ENCODE peak calls at places on chromosomes 7 and 10, in seven cellular contexts. Y, A, N, T, P, U and L are unnamed samples.

GRCh38 chr10:27637601-27638000 is 108.0 kb downstream of the MKX start:
- DNase-seq in P (no peak), Y (no peak), A (no peak), T (no peak), N (no peak), U (no peak), L (no peak)

GRCh38 chr10:131068760-131069159 is 242.8 kb downstream of the TCERG1L start:
- DNase-seq in P (no peak), N (no peak), A (no peak), Y (no peak), T (no peak), U (no peak), L (no peak)

GRCh38 chr7:44793919-44794715 is 2.4 kb upstream of the PPIA start:
- DNase-seq in A (no peak), N (no peak), Y (no peak), P (no peak), T (no peak), U (no peak), L (no peak)

GRCh38 chr10:14052926-14053325 is 277.8 kb downstream of the FRMD4A start:
- DNase-seq in P (no peak), Y (no peak), U (no peak), N (no peak), A (no peak), T (no peak), L (no peak)

GRCh38 chr10:132941640-132942051 is 724 bp downstream of the CFAP46 start:
- DNase-seq in T (no peak), Y (no peak), A (no peak), N (no peak), U (no peak), P (no peak), L (no peak)

GRCh38 chr10:124065382-124066155 is 27.8 kb downstream of the CHST15 start:
- DNase-seq in T (no peak), A (no peak), P (no peak), N (no peak), U (no peak), Y (no peak), L (no peak)

GRCh38 chr7:99514050-99514449 is 9.6 kb downstream of the ZKSCAN5 start:
- DNase-seq in P (no peak), U (no peak), T (no peak), A (no peak), N (no peak), Y (peak; percentile 58), L (no peak)

GRCh38 chr7:29853072-29853471 is 46.8 kb downstream of the WIPF3 start:
- DNase-seq in U (peak; percentile 52), A (no peak), N (no peak), T (no peak), P (no peak), Y (no peak), L (no peak)

GRCh38 chr10:124912052-124912435 is 29.9 kb upstream of the ZRANB1 start:
- DNase-seq in U (peak; percentile 7), P (no peak), A (no peak), Y (no peak), T (no peak), N (no peak), L (no peak)

GRCh38 chr7:70720191-70720873 is 411.6 kb upstream of the GALNT17 start:
- DNase-seq in P (peak; percentile 29), N (no peak), T (no peak), U (no peak), Y (no peak), A (no peak), L (no peak)

GRCh38 chr10:103759100-103759781 is 96.1 kb downstream of the SH3PXD2A start:
- DNase-seq in Y (peak; percentile 91), N (no peak), T (no peak), A (peak; percentile 57), P (peak; percentile 32), U (peak; percentile 66), L (no peak)

DNA sequence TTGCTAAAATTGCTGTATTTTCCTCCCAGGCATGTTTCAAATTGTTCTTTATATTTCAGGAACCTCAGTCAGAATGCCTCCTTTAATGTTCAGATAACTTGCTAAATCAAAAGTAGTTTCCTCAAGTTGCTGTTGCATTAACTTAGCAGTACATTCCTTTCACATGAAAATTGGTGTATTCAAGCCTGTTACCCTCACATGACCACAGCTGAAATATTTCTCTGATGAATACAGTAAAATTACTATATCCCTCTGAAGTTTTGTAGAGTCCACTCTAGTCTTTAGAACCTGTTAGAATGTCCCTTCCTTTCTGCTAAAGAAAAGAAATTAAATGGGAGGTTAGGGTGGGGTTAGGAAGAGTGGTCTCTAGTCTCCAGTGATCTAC is 24.5 kb upstream of the C1GALT1 start:
- DNase-seq in A (no peak), T (no peak), N (no peak), U (no peak), Y (peak; percentile 85), P (no peak), L (no peak)
- H3K4me3 ChIP-seq in A (no peak overlapping the region), T (no peak overlapping the region), N (peak overlapping the region; percentile 46), U (no peak overlapping the region), Y (peak overlapping the region; percentile 44), P (peak overlapping the region; percentile 43), L (peak overlapping the region; percentile 23)

GRCh38 chr10:97590748-97591139 is 1.2 kb downstream of the C10orf62 start:
- DNase-seq in P (no peak), Y (no peak), U (no peak), N (no peak), A (no peak), T (no peak), L (no peak)
- TF ChIP-seq CTCF in P (no peak), Y (no peak), U (no peak), N (no peak), A (no peak), T (no peak), L (no peak)

GRCh38 chr10:73887038-73888015 is 13.0 kb upstream of the CAMK2G start:
- DNase-seq in N (peak; percentile 85), Y (peak; percentile 92), U (peak; percentile 80), A (peak; percentile 63), T (peak; percentile 88), P (no peak), L (no peak)
- H3K4me3 ChIP-seq in N (peak overlapping the region; percentile 46), Y (peak overlapping the region; percentile 5), U (no peak overlapping the region), A (no peak overlapping the region), T (peak overlapping the region; percentile 2), P (no peak overlapping the region), L (no peak overlapping the region)

DNA sequence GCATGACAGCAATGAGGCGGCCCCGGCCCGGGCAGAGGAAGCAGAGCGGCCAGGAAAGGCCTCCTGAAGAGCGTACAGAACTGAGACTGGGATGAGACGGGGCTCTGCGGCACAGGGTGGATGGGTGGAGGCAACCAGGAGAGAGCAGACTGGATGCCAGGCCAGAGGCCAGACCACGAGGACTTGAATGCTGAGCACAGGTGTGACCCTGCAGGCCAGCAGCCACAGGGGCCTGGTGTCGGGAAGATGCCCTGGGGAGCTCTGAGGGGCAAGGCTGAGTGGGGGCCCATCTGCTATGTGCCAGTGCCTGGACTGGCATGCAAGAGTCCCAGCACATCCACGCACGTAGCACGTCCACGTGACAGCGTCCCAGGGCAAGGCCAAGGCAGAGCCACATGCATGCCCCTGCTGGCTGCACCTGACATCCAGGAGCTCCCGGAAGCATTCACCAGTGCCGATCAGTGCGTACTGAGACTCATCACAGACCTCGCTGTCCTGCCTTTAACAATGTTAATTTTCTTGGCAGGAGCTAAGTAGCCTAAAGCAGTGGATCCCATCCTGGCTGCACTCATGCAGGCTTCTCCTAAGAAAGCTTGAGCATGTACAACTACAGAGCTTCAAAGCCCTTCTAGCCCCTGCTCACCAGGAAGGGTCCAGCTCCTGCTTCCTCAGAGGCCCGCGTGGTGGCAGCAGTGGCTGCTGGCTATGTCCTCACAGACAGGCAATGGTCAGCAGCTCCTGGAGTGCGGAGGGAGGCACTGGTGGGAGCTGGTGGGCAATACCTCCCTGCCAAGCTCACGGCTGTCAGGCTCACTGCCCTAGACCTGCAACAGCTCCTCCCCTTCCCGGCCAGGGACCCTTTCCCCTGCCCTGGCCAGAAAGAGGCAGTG is 18.0 kb downstream of the GRID1 start:
- DNase-seq in T (no peak), U (no peak), N (no peak), Y (no peak), A (no peak), P (no peak), L (no peak)
- TF ChIP-seq CTCF in T (no peak), U (no peak), N (no peak), Y (no peak), A (no peak), P (peak; percentile 1), L (peak; percentile 13)

DNA sequence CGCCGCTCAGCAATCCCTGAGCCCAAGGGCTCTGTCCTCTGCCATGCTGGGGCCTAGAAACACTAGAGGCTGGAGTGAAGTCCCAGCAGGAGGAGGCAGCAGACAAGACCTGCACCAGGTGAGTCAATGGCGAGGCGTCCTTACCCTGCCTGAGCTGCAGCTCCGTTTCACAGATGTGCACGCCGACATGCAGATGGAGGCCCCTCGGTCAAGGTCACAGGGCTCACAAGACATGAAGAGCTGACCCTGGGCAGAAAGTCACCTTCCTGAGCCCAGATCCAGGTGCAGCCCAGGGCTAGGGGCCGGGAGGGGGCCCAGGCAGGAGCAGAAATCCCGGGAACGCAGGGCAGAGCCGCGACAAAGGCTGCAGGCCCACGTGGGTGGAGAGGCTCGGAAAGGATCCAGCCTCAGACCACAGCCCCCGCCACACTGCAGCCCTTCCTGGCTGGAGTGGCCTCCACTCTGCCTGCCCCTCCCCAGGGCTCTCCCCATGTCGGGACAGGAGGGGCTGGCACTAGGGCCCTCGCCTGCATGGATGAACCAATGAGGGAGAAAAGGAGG is 23.8 kb downstream of the PDGFA start:
- DNase-seq in N (no peak), U (no peak), A (no peak), Y (no peak), P (no peak), T (no peak), L (no peak)
- H3K4me3 ChIP-seq in N (no peak overlapping the region), U (no peak overlapping the region), A (no peak overlapping the region), Y (no peak overlapping the region), P (no peak overlapping the region), T (no peak overlapping the region), L (no peak overlapping the region)